ENCODE peak calls at places on chromosomes 13 and 19, in four cellular contexts. Q, V, Y and O are unnamed samples.

GRCh38 chr13:46315036-46315435 is 72.0 kb downstream of the RUBCNL start:
- DNase-seq in Q (no peak), V (no peak), Y (no peak), O (no peak)

GRCh38 chr13:42926043-42926442 is 66.0 kb downstream of the EPSTI1 start:
- DNase-seq in Q (no peak), V (no peak), Y (no peak), O (no peak)

GRCh38 chr19:8973501-8974091 is 36.6 kb downstream of the MUC16 start:
- DNase-seq in Q (peak; percentile 40), V (no peak), Y (no peak), O (no peak)

GRCh38 chr13:100552755-100553154 is 35.8 kb downstream of the GGACT start:
- DNase-seq in Q (no peak), V (no peak), Y (no peak), O (no peak)

GRCh38 chr19:10173527-10173926 is 21.2 kb downstream of the DNMT1 start:
- DNase-seq in Q (no peak), V (no peak), Y (peak; percentile 12), O (no peak)

GRCh38 chr13:98246538-98247172 is 69.6 kb upstream of the RNF113B start:
- DNase-seq in Q (no peak), V (no peak), Y (no peak), O (no peak)

GRCh38 chr19:50465000-50465399 is 11.3 kb upstream of the EMC10 start:
- DNase-seq in Q (no peak), V (no peak), Y (no peak), O (no peak)

GRCh38 chr13:112160558-112160957 is 93.6 kb downstream of the SOX1 start:
- DNase-seq in Q (no peak), V (no peak), Y (no peak), O (no peak)

GRCh38 chr19:16737909-16738308 is 18.3 kb downstream of the NWD1 start:
- DNase-seq in Q (no peak), V (no peak), Y (peak; percentile 85), O (no peak)

GRCh38 chr13:101614491-101614890 is 162.0 kb downstream of the ITGBL1 start:
- DNase-seq in Q (no peak), V (no peak), Y (no peak), O (no peak)

GRCh38 chr19:10593820-10594637 is 6.9 kb upstream of the AP1M2 start:
- DNase-seq in Q (no peak), V (no peak), Y (no peak), O (no peak)

GRCh38 chr13:65479692-65480091 is 1750.4 kb downstream of the PCDH9 start:
- DNase-seq in Q (no peak), V (no peak), Y (no peak), O (no peak)

GRCh38 chr13:30715837-30716236 is 19.5 kb upstream of the ALOX5AP start:
- DNase-seq in Q (no peak), V (no peak), Y (no peak), O (no peak)

GRCh38 chr13:94249512-94249911 is 230.0 kb downstream of the DCT start:
- DNase-seq in Q (peak; percentile 93), V (no peak), Y (peak; percentile 69), O (no peak)

GRCh38 chr13:24086642-24087041 is 73.9 kb upstream of the SPATA13 start:
- DNase-seq in Q (no peak), V (no peak), Y (no peak), O (no peak)

GRCh38 chr19:7099597-7099921 is 30.1 kb downstream of the ZNF557 start:
- DNase-seq in Q (no peak), V (no peak), Y (no peak), O (peak; percentile 71)

GRCh38 chr19:11578342-11579142 is 1.1 kb upstream of the ACP5 start:
- DNase-seq in Q (peak; percentile 47), V (peak; percentile 56), Y (peak; percentile 33), O (no peak)

GRCh38 chr13:21615427-21615826 is 11.5 kb upstream of the MICU2 start:
- DNase-seq in Q (no peak), V (no peak), Y (no peak), O (no peak)

GRCh38 chr13:110308377-110309158 is 1.5 kb downstream of the COL4A2 start:
- DNase-seq in Q (peak; percentile 70), V (peak; percentile 51), Y (peak; percentile 57), O (peak; percentile 60)

GRCh38 chr19:35628565-35629331 is at the start of gene RBM42:
- DNase-seq in Q (peak; percentile 100), V (peak; percentile 99), Y (peak; percentile 99), O (peak; percentile 97)

GRCh38 chr19:15288146-15288963 is 44.0 kb downstream of the BRD4 start:
- DNase-seq in Q (no peak), V (no peak), Y (no peak), O (no peak)

GRCh38 chr19:35509018-35509652 is 4.3 kb downstream of the DMKN start:
- DNase-seq in Q (peak; percentile 88), V (peak; percentile 79), Y (no peak), O (peak; percentile 62)

GRCh38 chr19:30719991-30720329 is 347.8 kb downstream of the ZNF536 start:
- DNase-seq in Q (peak; percentile 78), V (peak; percentile 52), Y (peak; percentile 4), O (no peak)

GRCh38 chr13:39415403-39415802 is 187.6 kb downstream of the LHFPL6 start:
- DNase-seq in Q (peak; percentile 57), V (peak; percentile 50), Y (peak; percentile 32), O (no peak)

GRCh38 chr19:6017576-6017975 is 39.6 kb upstream of the RANBP3 start:
- DNase-seq in Q (no peak), V (no peak), Y (no peak), O (no peak)

GRCh38 chr13:28678809-28679208 is 19.9 kb downstream of the POMP start:
- DNase-seq in Q (no peak), V (no peak), Y (no peak), O (no peak)

GRCh38 chr13:34208326-34208725 is 390.4 kb downstream of the RFC3 start:
- DNase-seq in Q (no peak), V (no peak), Y (peak; percentile 35), O (no peak)

GRCh38 chr13:114057131-114058050 is 75.0 kb downstream of the RASA3 start:
- DNase-seq in Q (no peak), V (no peak), Y (no peak), O (no peak)

GRCh38 chr13:29936051-29936813 is 85.8 kb upstream of the UBL3 start:
- DNase-seq in Q (no peak), V (no peak), Y (no peak), O (no peak)

GRCh38 chr19:17052439-17052838 is 22.8 kb downstream of the HAUS8 start:
- DNase-seq in Q (peak; percentile 70), V (peak; percentile 58), Y (peak; percentile 63), O (no peak)

GRCh38 chr13:72112216-72112615 is 245.2 kb upstream of the DACH1 start:
- DNase-seq in Q (no peak), V (no peak), Y (no peak), O (no peak)

GRCh38 chr19:44723952-44724319 is 24.6 kb upstream of the BCL3 start:
- DNase-seq in Q (peak; percentile 85), V (peak; percentile 89), Y (peak; percentile 82), O (peak; percentile 93)
- H2BK120ac ChIP-seq in Q (no peak overlapping the region), V (no peak overlapping the region), Y (peak overlapping the region; percentile 13), O (no peak overlapping the region)

GRCh38 chr19:29685326-29685725 is 20.1 kb downstream of the PLEKHF1 start:
- DNase-seq in Q (no peak), V (no peak), Y (no peak), O (no peak)

GRCh38 chr19:29686285-29686805 is 21.1 kb downstream of the PLEKHF1 start:
- DNase-seq in Q (no peak), V (no peak), Y (no peak), O (no peak)

GRCh38 chr19:29687897-29688728 is 22.9 kb downstream of the PLEKHF1 start:
- DNase-seq in Q (no peak), V (no peak), Y (peak; percentile 59), O (no peak)

GRCh38 chr19:29690842-29691241 is 24.2 kb downstream of the C19orf12 start:
- DNase-seq in Q (peak; percentile 85), V (peak; percentile 74), Y (peak; percentile 60), O (no peak)

GRCh38 chr19:29687244-29687896 is 22.1 kb downstream of the PLEKHF1 start:
- DNase-seq in Q (no peak), V (no peak), Y (peak; percentile 72), O (no peak)
- H2BK120ac ChIP-seq in Q (no peak overlapping the region), V (no peak overlapping the region), Y (no peak overlapping the region), O (no peak overlapping the region)

DNA sequence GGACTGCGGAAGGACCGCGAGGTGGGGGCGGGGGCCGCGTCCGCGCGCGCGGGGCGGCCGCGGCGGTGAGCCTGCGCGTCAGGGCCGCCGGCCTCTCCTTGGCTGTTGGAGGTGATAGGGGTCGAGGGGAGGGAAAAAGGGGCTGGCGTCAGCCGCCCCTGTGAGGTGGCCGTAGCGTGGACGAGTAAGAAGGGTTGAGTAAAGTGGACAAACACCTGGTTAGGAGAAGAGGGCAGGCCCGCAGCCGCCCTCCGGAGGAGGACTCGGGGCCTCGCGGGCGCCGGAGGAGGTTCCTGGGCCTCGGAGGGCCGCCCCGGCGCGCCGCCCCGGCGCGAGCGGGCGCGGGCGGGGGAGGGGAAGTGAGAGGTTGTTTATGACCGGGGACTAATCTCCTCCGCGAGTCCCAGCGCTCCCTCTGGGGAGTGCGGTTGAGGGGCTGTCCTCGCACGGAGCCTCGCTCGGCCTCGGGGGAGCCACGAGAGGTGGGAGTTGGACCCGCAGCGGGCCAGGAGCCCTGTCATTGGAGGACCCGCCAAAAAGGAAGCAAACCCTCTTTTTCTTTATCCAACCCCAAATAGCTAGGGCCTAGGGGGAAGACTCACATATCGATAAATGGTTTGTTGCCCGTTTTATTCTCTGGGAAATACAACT is 597 bp upstream of the INTS6 start:
- DNase-seq in Q (no peak), V (no peak), Y (peak; percentile 87), O (no peak)
- H2BK120ac ChIP-seq in Q (no peak overlapping the region), V (no peak overlapping the region), Y (no peak overlapping the region), O (no peak overlapping the region)

GRCh38 chr13:80040219-80040976 is 300.5 kb downstream of the SPRY2 start:
- DNase-seq in Q (no peak), V (no peak), Y (peak; percentile 96), O (no peak)
- H2BK120ac ChIP-seq in Q (no peak overlapping the region), V (no peak overlapping the region), Y (no peak overlapping the region), O (no peak overlapping the region)

GRCh38 chr13:35927554-35927953 is 203.6 kb downstream of the DCLK1 start:
- DNase-seq in Q (peak; percentile 78), V (no peak), Y (peak; percentile 61), O (no peak)
- H2BK120ac ChIP-seq in Q (no peak overlapping the region), V (no peak overlapping the region), Y (no peak overlapping the region), O (no peak overlapping the region)